ENCODE peak calls at places on chromosomes 7 and 10, in seven cellular contexts. One of them, this sample, is unnamed.

GRCh38 chr7:24668922-24669635 is 88.2 kb downstream of the GSDME start:
- ATAC-seq in activated CD8-positive, alpha-beta memory T cell treated with anti-CD3 and anti-CD28 coated beads, Interleukin-2, amount 10 ng/mL, durations not matched to agents 7 days and 5 days: no peak
- ATAC-seq in right lobe of liver: peak
- ATAC-seq in left cardiac atrium: no peak
- ATAC-seq in right cardiac atrium: no peak
- ATAC-seq in activated CD8-positive, alpha-beta T cell treated with anti-CD3 and anti-CD28 coated beads for 36 hours: no peak
- ATAC-seq in SK-N-SH treated with all-trans-retinoic acid at 6 μM for 48 hours: peak
- ATAC-seq in this sample: peak

GRCh38 chr7:103989200-103989784 is at the start of gene RELN:
- ATAC-seq in SK-N-SH treated with all-trans-retinoic acid at 6 μM for 48 hours: peak
- ATAC-seq in left cardiac atrium: peak
- ATAC-seq in activated CD8-positive, alpha-beta memory T cell treated with anti-CD3 and anti-CD28 coated beads, Interleukin-2, amount 10 ng/mL, durations not matched to agents 7 days and 5 days: no peak
- ATAC-seq in right cardiac atrium: peak
- ATAC-seq in activated CD8-positive, alpha-beta T cell treated with anti-CD3 and anti-CD28 coated beads for 36 hours: no peak
- ATAC-seq in right lobe of liver: peak
- ATAC-seq in this sample: no peak

GRCh38 chr10:78744521-78745090 is 324.2 kb upstream of the ZMIZ1 start:
- ATAC-seq in left cardiac atrium: peak
- ATAC-seq in right lobe of liver: peak
- ATAC-seq in right cardiac atrium: peak
- ATAC-seq in activated CD8-positive, alpha-beta memory T cell treated with anti-CD3 and anti-CD28 coated beads, Interleukin-2, amount 10 ng/mL, durations not matched to agents 7 days and 5 days: no peak
- ATAC-seq in activated CD8-positive, alpha-beta T cell treated with anti-CD3 and anti-CD28 coated beads for 36 hours: no peak
- ATAC-seq in SK-N-SH treated with all-trans-retinoic acid at 6 μM for 48 hours: peak
- ATAC-seq in this sample: no peak

GRCh38 chr10:94803307-94803706 is 40.8 kb downstream of the CYP2C19 start:
- ATAC-seq in left cardiac atrium: no peak
- ATAC-seq in activated CD8-positive, alpha-beta T cell treated with anti-CD3 and anti-CD28 coated beads for 36 hours: no peak
- ATAC-seq in right cardiac atrium: no peak
- ATAC-seq in right lobe of liver: no peak
- ATAC-seq in activated CD8-positive, alpha-beta memory T cell treated with anti-CD3 and anti-CD28 coated beads, Interleukin-2, amount 10 ng/mL, durations not matched to agents 7 days and 5 days: no peak
- ATAC-seq in SK-N-SH treated with all-trans-retinoic acid at 6 μM for 48 hours: no peak
- ATAC-seq in this sample: no peak

GRCh38 chr10:117942261-117942660 is 104.5 kb downstream of the RAB11FIP2 start:
- ATAC-seq in left cardiac atrium: no peak
- ATAC-seq in activated CD8-positive, alpha-beta memory T cell treated with anti-CD3 and anti-CD28 coated beads, Interleukin-2, amount 10 ng/mL, durations not matched to agents 7 days and 5 days: no peak
- ATAC-seq in right lobe of liver: no peak
- ATAC-seq in activated CD8-positive, alpha-beta T cell treated with anti-CD3 and anti-CD28 coated beads for 36 hours: no peak
- ATAC-seq in right cardiac atrium: no peak
- ATAC-seq in SK-N-SH treated with all-trans-retinoic acid at 6 μM for 48 hours: no peak
- ATAC-seq in this sample: no peak

GRCh38 chr7:118078015-118078414 is 105.9 kb upstream of the LSM8 start:
- ATAC-seq in activated CD8-positive, alpha-beta memory T cell treated with anti-CD3 and anti-CD28 coated beads, Interleukin-2, amount 10 ng/mL, durations not matched to agents 7 days and 5 days: no peak
- ATAC-seq in right cardiac atrium: no peak
- ATAC-seq in activated CD8-positive, alpha-beta T cell treated with anti-CD3 and anti-CD28 coated beads for 36 hours: no peak
- ATAC-seq in right lobe of liver: no peak
- ATAC-seq in SK-N-SH treated with all-trans-retinoic acid at 6 μM for 48 hours: no peak
- ATAC-seq in left cardiac atrium: no peak
- ATAC-seq in this sample: no peak

GRCh38 chr7:101165075-101165957 is at the start of gene VGF:
- ATAC-seq in SK-N-SH treated with all-trans-retinoic acid at 6 μM for 48 hours: peak
- ATAC-seq in right cardiac atrium: peak
- ATAC-seq in left cardiac atrium: peak
- ATAC-seq in activated CD8-positive, alpha-beta memory T cell treated with anti-CD3 and anti-CD28 coated beads, Interleukin-2, amount 10 ng/mL, durations not matched to agents 7 days and 5 days: peak
- ATAC-seq in right lobe of liver: peak
- ATAC-seq in activated CD8-positive, alpha-beta T cell treated with anti-CD3 and anti-CD28 coated beads for 36 hours: peak
- ATAC-seq in this sample: peak

GRCh38 chr10:95035343-95036283 is 33.7 kb downstream of the CYP2C8 start:
- ATAC-seq in left cardiac atrium: no peak
- ATAC-seq in activated CD8-positive, alpha-beta T cell treated with anti-CD3 and anti-CD28 coated beads for 36 hours: no peak
- ATAC-seq in right lobe of liver: peak
- ATAC-seq in activated CD8-positive, alpha-beta memory T cell treated with anti-CD3 and anti-CD28 coated beads, Interleukin-2, amount 10 ng/mL, durations not matched to agents 7 days and 5 days: no peak
- ATAC-seq in right cardiac atrium: no peak
- ATAC-seq in SK-N-SH treated with all-trans-retinoic acid at 6 μM for 48 hours: no peak
- ATAC-seq in this sample: no peak

GRCh38 chr7:2979276-2979675 is 64.4 kb downstream of the CARD11 start:
- ATAC-seq in right lobe of liver: no peak
- ATAC-seq in activated CD8-positive, alpha-beta memory T cell treated with anti-CD3 and anti-CD28 coated beads, Interleukin-2, amount 10 ng/mL, durations not matched to agents 7 days and 5 days: no peak
- ATAC-seq in left cardiac atrium: no peak
- ATAC-seq in activated CD8-positive, alpha-beta T cell treated with anti-CD3 and anti-CD28 coated beads for 36 hours: peak
- ATAC-seq in right cardiac atrium: no peak
- ATAC-seq in SK-N-SH treated with all-trans-retinoic acid at 6 μM for 48 hours: no peak
- ATAC-seq in this sample: no peak

This sample was measured in esophagus mucosa.